ENCODE peak calls at places on chromosomes 12 and 14, in five cellular contexts. One of them, this sample, is unnamed.
A peak's percentile ranks its signal among the peaks of the same experiment; 100 is the strongest.

GRCh38 chr12:107655281-107656065 is 30.1 kb upstream of the PWP1 start:
- DNase-seq in PC-9: no peak
- DNase-seq in AG04450: no peak
- DNase-seq in fibroblast of lung: no peak
- DNase-seq in choroid plexus epithelial cell: no peak
- DNase-seq in this sample: no peak

GRCh38 chr14:85617799-85618198 is 87.9 kb downstream of the FLRT2 start:
- DNase-seq in PC-9: no peak
- DNase-seq in AG04450: no peak
- DNase-seq in fibroblast of lung: no peak
- DNase-seq in choroid plexus epithelial cell: no peak
- DNase-seq in this sample: no peak

GRCh38 chr14:86852530-86852929 is 1140.5 kb downstream of the GALC start:
- DNase-seq in PC-9: no peak
- DNase-seq in AG04450: peak; percentile 42
- DNase-seq in fibroblast of lung: peak; percentile 50
- DNase-seq in choroid plexus epithelial cell: peak; percentile 13
- DNase-seq in this sample: no peak

GRCh38 chr12:75977952-75978671 is 53.5 kb downstream of the PHLDA1 start:
- DNase-seq in PC-9: peak; percentile 86
- DNase-seq in AG04450: peak; percentile 99
- DNase-seq in fibroblast of lung: peak; percentile 100
- DNase-seq in choroid plexus epithelial cell: peak; percentile 100
- DNase-seq in this sample: peak; percentile 99

GRCh38 chr12:108570743-108571603 is 8.6 kb downstream of the ISCU start:
- DNase-seq in PC-9: no peak
- DNase-seq in AG04450: no peak
- DNase-seq in fibroblast of lung: peak; percentile 82
- DNase-seq in choroid plexus epithelial cell: peak; percentile 76
- DNase-seq in this sample: peak; percentile 67

GRCh38 chr14:74596747-74597456 is 15.1 kb downstream of the LTBP2 start:
- DNase-seq in PC-9: no peak
- DNase-seq in AG04450: peak; percentile 73
- DNase-seq in fibroblast of lung: peak; percentile 92
- DNase-seq in choroid plexus epithelial cell: peak; percentile 68
- DNase-seq in this sample: peak; percentile 55

GRCh38 chr14:52641745-52642144 is 53.6 kb downstream of the ERO1A start:
- DNase-seq in PC-9: no peak
- DNase-seq in AG04450: no peak
- DNase-seq in fibroblast of lung: no peak
- DNase-seq in choroid plexus epithelial cell: no peak
- DNase-seq in this sample: no peak

GRCh38 chr14:61184117-61184516 is 97.0 kb downstream of the TMEM30B start:
- DNase-seq in PC-9: no peak
- DNase-seq in AG04450: peak; percentile 72
- DNase-seq in fibroblast of lung: peak; percentile 95
- DNase-seq in choroid plexus epithelial cell: peak; percentile 95
- DNase-seq in this sample: peak; percentile 93

GRCh38 chr14:102007916-102008418 is 43.6 kb downstream of the DYNC1H1 start:
- DNase-seq in PC-9: no peak
- DNase-seq in AG04450: no peak
- DNase-seq in fibroblast of lung: no peak
- DNase-seq in choroid plexus epithelial cell: no peak
- DNase-seq in this sample: no peak

GRCh38 chr14:61527325-61528100 is 167.8 kb upstream of the HIF1A start:
- DNase-seq in PC-9: peak; percentile 49
- DNase-seq in AG04450: no peak
- DNase-seq in fibroblast of lung: peak; percentile 78
- DNase-seq in choroid plexus epithelial cell: peak; percentile 91
- DNase-seq in this sample: peak; percentile 84

GRCh38 chr12:6620137-6620884 is 13.1 kb upstream of the CHD4 start:
- DNase-seq in PC-9: no peak
- DNase-seq in AG04450: no peak
- DNase-seq in fibroblast of lung: no peak
- DNase-seq in choroid plexus epithelial cell: peak; percentile 70
- DNase-seq in this sample: peak; percentile 62

GRCh38 chr14:54711812-54712211 is 144.9 kb downstream of the SAMD4A start:
- DNase-seq in PC-9: no peak
- DNase-seq in AG04450: no peak
- DNase-seq in fibroblast of lung: no peak
- DNase-seq in choroid plexus epithelial cell: no peak
- DNase-seq in this sample: no peak

GRCh38 chr12:130613131-130613530 is 103.0 kb downstream of the RIMBP2 start:
- DNase-seq in PC-9: no peak
- DNase-seq in AG04450: no peak
- DNase-seq in fibroblast of lung: no peak
- DNase-seq in choroid plexus epithelial cell: no peak
- DNase-seq in this sample: no peak

GRCh38 chr12:14959463-14959862 is 1.9 kb downstream of the ARHGDIB start:
- DNase-seq in PC-9: no peak
- DNase-seq in AG04450: no peak
- DNase-seq in fibroblast of lung: no peak
- DNase-seq in choroid plexus epithelial cell: no peak
- DNase-seq in this sample: no peak
- H3K4me3 ChIP-seq in PC-9: peak overlapping the region; percentile 54
- H3K4me3 ChIP-seq in AG04450: no peak overlapping the region
- H3K4me3 ChIP-seq in fibroblast of lung: no peak overlapping the region
- H3K4me3 ChIP-seq in choroid plexus epithelial cell: no peak overlapping the region
- H3K4me3 ChIP-seq in this sample: no peak overlapping the region

GRCh38 chr14:80202888-80203562 is 8.3 kb downstream of the DIO2 start:
- DNase-seq in PC-9: no peak
- DNase-seq in AG04450: no peak
- DNase-seq in fibroblast of lung: no peak
- DNase-seq in choroid plexus epithelial cell: no peak
- DNase-seq in this sample: no peak
- TF ChIP-seq CTCF in PC-9: peak; percentile 36
- TF ChIP-seq CTCF in AG04450: peak; percentile 28
- TF ChIP-seq CTCF in fibroblast of lung: peak; percentile 41
- TF ChIP-seq CTCF in choroid plexus epithelial cell: peak; percentile 35
- TF ChIP-seq CTCF in this sample: peak; percentile 27

GRCh38 chr14:22664261-22664660 is 20.1 kb upstream of the OR6J1 start:
- DNase-seq in PC-9: no peak
- DNase-seq in AG04450: no peak
- DNase-seq in fibroblast of lung: no peak
- DNase-seq in choroid plexus epithelial cell: peak; percentile 50
- DNase-seq in this sample: no peak
- H3K4me3 ChIP-seq in PC-9: no peak overlapping the region
- H3K4me3 ChIP-seq in AG04450: no peak overlapping the region
- H3K4me3 ChIP-seq in fibroblast of lung: no peak overlapping the region
- H3K4me3 ChIP-seq in choroid plexus epithelial cell: no peak overlapping the region
- H3K4me3 ChIP-seq in this sample: no peak overlapping the region

GRCh38 chr14:37598973-37599526 is 3.6 kb downstream of the TTC6 start:
- DNase-seq in PC-9: no peak
- DNase-seq in AG04450: no peak
- DNase-seq in fibroblast of lung: no peak
- DNase-seq in choroid plexus epithelial cell: no peak
- DNase-seq in this sample: no peak

GRCh38 chr14:37598085-37598972 is 2.9 kb downstream of the TTC6 start:
- DNase-seq in PC-9: peak; percentile 71
- DNase-seq in AG04450: no peak
- DNase-seq in fibroblast of lung: no peak
- DNase-seq in choroid plexus epithelial cell: no peak
- DNase-seq in this sample: no peak

GRCh38 chr14:37595809-37596595 is 573 bp downstream of the TTC6 start:
- DNase-seq in PC-9: peak; percentile 90
- DNase-seq in AG04450: no peak
- DNase-seq in fibroblast of lung: no peak
- DNase-seq in choroid plexus epithelial cell: no peak
- DNase-seq in this sample: no peak

GRCh38 chr14:37596790-37597189 is 1.4 kb downstream of the TTC6 start:
- DNase-seq in PC-9: no peak
- DNase-seq in AG04450: no peak
- DNase-seq in fibroblast of lung: no peak
- DNase-seq in choroid plexus epithelial cell: no peak
- DNase-seq in this sample: no peak

DNA sequence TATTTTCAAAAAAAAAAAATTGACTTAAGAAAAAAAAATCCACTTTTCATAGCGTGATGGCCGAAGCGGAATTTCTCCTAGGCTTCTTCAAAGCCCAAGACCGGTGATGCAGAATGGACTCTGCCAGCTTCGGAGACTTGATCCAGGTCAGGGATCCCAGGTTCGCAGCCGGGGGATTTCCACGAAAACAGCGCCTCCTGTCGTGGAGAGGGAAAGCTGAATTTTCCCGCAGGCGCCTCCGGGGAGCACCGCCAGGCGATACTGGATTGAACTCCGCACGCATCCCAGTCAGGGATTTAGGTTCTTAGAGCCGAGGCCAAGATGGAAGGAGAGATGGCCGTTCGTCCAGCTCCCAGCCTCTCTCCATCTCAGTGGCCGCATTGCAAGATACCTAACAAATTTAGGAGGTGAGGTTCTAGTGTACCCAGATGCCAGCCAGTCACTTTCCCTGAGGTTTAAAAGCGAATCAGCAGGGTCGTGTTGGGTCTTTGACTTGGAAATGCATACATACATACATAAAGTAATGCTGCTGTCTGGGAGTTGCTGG is 2.2 kb downstream of the TTC6 start:
- DNase-seq in PC-9: peak; percentile 59
- DNase-seq in AG04450: no peak
- DNase-seq in fibroblast of lung: no peak
- DNase-seq in choroid plexus epithelial cell: peak; percentile 23
- DNase-seq in this sample: no peak
- TF ChIP-seq CTCF in PC-9: peak; percentile 67
- TF ChIP-seq CTCF in AG04450: peak; percentile 49
- TF ChIP-seq CTCF in fibroblast of lung: peak; percentile 59
- TF ChIP-seq CTCF in choroid plexus epithelial cell: peak; percentile 67
- TF ChIP-seq CTCF in this sample: peak; percentile 59

GRCh38 chr12:132185698-132186097 is 41.4 kb downstream of the NOC4L start:
- DNase-seq in PC-9: no peak
- DNase-seq in AG04450: no peak
- DNase-seq in fibroblast of lung: no peak
- DNase-seq in choroid plexus epithelial cell: no peak
- DNase-seq in this sample: no peak
- H3K4me3 ChIP-seq in PC-9: no peak overlapping the region
- H3K4me3 ChIP-seq in AG04450: no peak overlapping the region
- H3K4me3 ChIP-seq in fibroblast of lung: no peak overlapping the region
- H3K4me3 ChIP-seq in choroid plexus epithelial cell: no peak overlapping the region
- H3K4me3 ChIP-seq in this sample: no peak overlapping the region

DNA sequence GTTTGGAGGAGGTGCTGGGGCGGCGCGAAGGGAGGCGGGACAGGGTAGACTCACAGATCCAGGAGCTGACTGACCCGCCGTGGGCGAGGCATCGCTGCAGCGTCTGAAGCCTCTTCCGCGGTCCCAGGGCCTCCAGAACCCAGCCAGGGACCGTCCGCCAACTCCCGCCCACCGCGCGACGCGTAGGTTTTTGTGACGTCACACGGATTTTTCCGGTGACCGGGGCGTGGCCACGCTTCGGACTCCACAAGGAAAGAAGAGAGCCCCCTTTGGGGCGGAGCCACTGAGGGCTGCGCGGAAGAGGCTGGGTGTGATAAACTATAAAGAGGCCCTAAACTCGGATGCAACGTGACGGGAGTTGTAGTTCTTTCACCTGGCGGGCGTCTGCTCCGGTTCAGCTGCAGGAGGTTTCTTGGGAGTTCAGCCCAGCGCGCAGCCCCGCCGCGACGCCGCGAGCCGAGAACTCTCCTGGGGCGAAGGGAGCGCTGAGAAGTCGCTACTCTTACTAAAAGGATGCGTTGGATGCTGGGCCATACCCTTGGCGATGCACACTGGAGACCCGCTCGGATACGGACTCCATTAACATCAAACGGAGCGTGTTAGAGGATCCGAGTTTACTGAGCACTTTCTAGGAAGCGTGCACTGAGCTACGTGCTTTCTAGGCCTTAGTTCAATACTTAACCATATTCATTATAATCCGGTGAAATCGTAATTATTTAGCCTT is at the start of gene AMN1:
- DNase-seq in PC-9: peak; percentile 100
- DNase-seq in AG04450: peak; percentile 98
- DNase-seq in fibroblast of lung: peak; percentile 99
- DNase-seq in choroid plexus epithelial cell: peak; percentile 100
- DNase-seq in this sample: peak; percentile 100
- TF ChIP-seq CTCF in PC-9: no peak
- TF ChIP-seq CTCF in AG04450: peak; percentile 8
- TF ChIP-seq CTCF in fibroblast of lung: peak; percentile 14
- TF ChIP-seq CTCF in choroid plexus epithelial cell: peak; percentile 17
- TF ChIP-seq CTCF in this sample: no peak

This sample was measured in astrocyte of the spinal cord.